ENCODE peak calls at places on chromosomes 13 and 19, in six cellular contexts. R, O, H, F, Z and L are unnamed samples.

GRCh38 chr19:5588906-5589676 is 21.3 kb upstream of the TINCR start:
- DNase-seq in R (no peak), O (no peak), H (peak), F (no peak), Z (no peak), L (no peak)

GRCh38 chr13:90868321-90868920 is 479.1 kb upstream of the MIR17HG start:
- DNase-seq in R (no peak), O (no peak), H (no peak), F (no peak), Z (peak), L (no peak)

GRCh38 chr19:43727593-43727853 is 11.6 kb downstream of the IRGC start:
- DNase-seq in R (no peak), O (no peak), H (no peak), F (no peak), Z (no peak), L (no peak)

GRCh38 chr19:44644391-44645016 is 794 bp downstream of the PVR start:
- DNase-seq in R (no peak), O (no peak), H (no peak), F (no peak), Z (peak), L (peak)

GRCh38 chr19:35084078-35084762 is 31.4 kb upstream of the FXYD3 start:
- DNase-seq in R (no peak), O (no peak), H (no peak), F (no peak), Z (no peak), L (no peak)

GRCh38 chr19:39038098-39038497 is 5.7 kb upstream of the FBXO27 start:
- DNase-seq in R (peak), O (no peak), H (peak), F (no peak), Z (peak), L (peak)

GRCh38 chr19:33953023-33953422 is 156.4 kb downstream of the KCTD15 start:
- DNase-seq in R (no peak), O (no peak), H (no peak), F (no peak), Z (no peak), L (no peak)

GRCh38 chr19:49497047-49497789 is 984 bp downstream of the RPS11 start:
- DNase-seq in R (peak), O (peak), H (no peak), F (peak), Z (peak), L (peak)

GRCh38 chr13:99031725-99032298 is 53.9 kb upstream of the DOCK9 start:
- DNase-seq in R (no peak), O (no peak), H (no peak), F (no peak), Z (no peak), L (no peak)

GRCh38 chr19:49020931-49021895 is 2.9 kb downstream of the CGB3 start:
- DNase-seq in R (no peak), O (no peak), H (no peak), F (no peak), Z (no peak), L (peak)